ENCODE peak calls at places on chromosomes 12 and 14, in five cellular contexts. One of them, this sample, is unnamed. For H3K36me3, the result is how much of the 10 kb centered on the place peaks cover.

GRCh38 chr12:131282292-131283080 is 328.8 kb downstream of the ADGRD1 start:
- DNase-seq in breast epithelium: no peak
- DNase-seq in uterus: no peak
- DNase-seq in Karpas-422: no peak
- DNase-seq in left lung: peak
- DNase-seq in this sample: peak

GRCh38 chr12:88952543-88952942 is 372.3 kb upstream of the KITLG start:
- DNase-seq in breast epithelium: no peak
- DNase-seq in Karpas-422: no peak
- DNase-seq in left lung: no peak
- DNase-seq in uterus: no peak
- DNase-seq in this sample: no peak

GRCh38 chr12:120062976-120063579 is 53.5 kb downstream of the RAB35 start:
- DNase-seq in uterus: no peak
- DNase-seq in Karpas-422: no peak
- DNase-seq in breast epithelium: no peak
- DNase-seq in left lung: no peak
- DNase-seq in this sample: no peak

GRCh38 chr14:90717916-90718315 is 98.3 kb downstream of the TTC7B start:
- DNase-seq in uterus: no peak
- DNase-seq in left lung: no peak
- DNase-seq in Karpas-422: no peak
- DNase-seq in breast epithelium: no peak
- DNase-seq in this sample: no peak

GRCh38 chr12:11717533-11717961 is 68.1 kb downstream of the ETV6 start:
- DNase-seq in left lung: no peak
- DNase-seq in uterus: no peak
- DNase-seq in breast epithelium: no peak
- DNase-seq in Karpas-422: no peak
- DNase-seq in this sample: no peak

GRCh38 chr14:61618448-61618847 is 76.9 kb upstream of the HIF1A start:
- DNase-seq in breast epithelium: no peak
- DNase-seq in Karpas-422: no peak
- DNase-seq in left lung: no peak
- DNase-seq in uterus: no peak
- DNase-seq in this sample: no peak

GRCh38 chr14:33647385-33647786 is 303.5 kb downstream of the EGLN3 start:
- DNase-seq in left lung: no peak
- DNase-seq in uterus: no peak
- DNase-seq in breast epithelium: no peak
- DNase-seq in Karpas-422: no peak
- DNase-seq in this sample: no peak

GRCh38 chr12:124731869-124732268 is 131.8 kb downstream of the SCARB1 start:
- DNase-seq in left lung: no peak
- DNase-seq in breast epithelium: no peak
- DNase-seq in uterus: no peak
- DNase-seq in Karpas-422: no peak
- DNase-seq in this sample: no peak

GRCh38 chr12:46240436-46240835 is 28.4 kb downstream of the SLC38A1 start:
- DNase-seq in left lung: no peak
- DNase-seq in breast epithelium: no peak
- DNase-seq in Karpas-422: no peak
- DNase-seq in uterus: no peak
- DNase-seq in this sample: no peak

GRCh38 chr12:47903927-47904646 is 707 bp downstream of the VDR start:
- DNase-seq in breast epithelium: no peak
- DNase-seq in uterus: peak
- DNase-seq in left lung: peak
- DNase-seq in Karpas-422: no peak
- DNase-seq in this sample: peak

DNA sequence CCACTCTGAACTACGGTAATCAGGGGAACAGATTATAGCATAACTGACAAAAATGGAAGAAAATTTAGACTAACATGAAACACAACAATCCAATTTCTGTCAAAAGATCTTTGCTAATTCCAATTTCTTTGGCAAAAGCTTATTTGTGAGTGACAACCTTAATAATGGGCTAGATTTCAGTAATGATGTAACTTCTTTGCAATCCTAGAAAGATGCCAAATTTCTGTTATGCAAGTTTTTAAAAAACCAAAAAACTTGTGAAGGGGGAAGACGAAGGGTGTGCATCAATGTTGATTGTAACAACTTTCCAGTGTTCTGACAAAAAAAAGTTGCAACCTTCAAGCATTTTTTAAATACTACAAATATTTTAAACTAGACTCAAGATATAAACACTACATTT is 59.9 kb downstream of the DICER1 start:
- DNase-seq in Karpas-422: no peak
- DNase-seq in left lung: no peak
- DNase-seq in uterus: no peak
- DNase-seq in breast epithelium: no peak
- DNase-seq in this sample: no peak
- H3K36me3 ChIP-seq in Karpas-422: half or more
- H3K36me3 ChIP-seq in left lung: half or more
- H3K36me3 ChIP-seq in uterus: under half
- H3K36me3 ChIP-seq in breast epithelium: under half
- H3K36me3 ChIP-seq in this sample: under half

GRCh38 chr14:38053684-38054083 is 154.0 kb upstream of the SSTR1 start:
- DNase-seq in Karpas-422: no peak
- DNase-seq in breast epithelium: no peak
- DNase-seq in left lung: no peak
- DNase-seq in uterus: no peak
- DNase-seq in this sample: no peak
- H3K36me3 ChIP-seq in Karpas-422: under half
- H3K36me3 ChIP-seq in breast epithelium: under half
- H3K36me3 ChIP-seq in left lung: under half
- H3K36me3 ChIP-seq in uterus: under half
- H3K36me3 ChIP-seq in this sample: under half

DNA sequence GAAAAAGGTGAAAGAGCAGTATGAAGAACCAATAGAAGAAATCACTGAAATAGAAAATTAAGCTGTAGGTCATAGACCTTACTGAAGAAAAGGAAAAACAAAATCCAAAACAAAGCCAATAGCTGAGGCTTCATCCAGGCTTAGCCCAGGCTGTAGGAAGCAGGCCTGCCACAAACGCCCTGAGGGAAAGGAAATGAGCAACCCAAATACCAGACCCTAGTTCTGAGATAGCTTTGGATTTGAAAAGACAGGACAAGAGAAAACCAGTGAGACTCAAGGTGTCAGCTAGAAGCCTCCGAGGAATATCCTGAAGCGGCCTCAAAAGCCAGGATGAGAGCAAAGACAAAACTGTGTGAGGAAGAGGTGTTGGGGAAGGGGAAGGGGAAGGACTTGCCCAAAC is 79.2 kb downstream of the FERMT2 start:
- DNase-seq in breast epithelium: no peak
- DNase-seq in uterus: no peak
- DNase-seq in left lung: no peak
- DNase-seq in Karpas-422: no peak
- DNase-seq in this sample: no peak
- H3K36me3 ChIP-seq in breast epithelium: under half
- H3K36me3 ChIP-seq in uterus: under half
- H3K36me3 ChIP-seq in left lung: half or more
- H3K36me3 ChIP-seq in Karpas-422: under half
- H3K36me3 ChIP-seq in this sample: under half

GRCh38 chr12:121830588-121831265 is 26.9 kb downstream of the SETD1B start:
- DNase-seq in uterus: no peak
- DNase-seq in left lung: no peak
- DNase-seq in breast epithelium: no peak
- DNase-seq in Karpas-422: no peak
- DNase-seq in this sample: no peak

GRCh38 chr12:121829250-121829918 is 25.6 kb downstream of the SETD1B start:
- DNase-seq in left lung: no peak
- DNase-seq in breast epithelium: no peak
- DNase-seq in uterus: no peak
- DNase-seq in Karpas-422: peak
- DNase-seq in this sample: no peak

GRCh38 chr12:121830134-121830533 is 26.3 kb downstream of the SETD1B start:
- DNase-seq in uterus: no peak
- DNase-seq in left lung: no peak
- DNase-seq in Karpas-422: no peak
- DNase-seq in breast epithelium: no peak
- DNase-seq in this sample: no peak

GRCh38 chr12:121828826-121829225 is 25.0 kb downstream of the SETD1B start:
- DNase-seq in uterus: no peak
- DNase-seq in Karpas-422: no peak
- DNase-seq in left lung: no peak
- DNase-seq in breast epithelium: no peak
- DNase-seq in this sample: no peak

GRCh38 chr12:121831571-121832235 is 27.0 kb downstream of the HPD start:
- DNase-seq in breast epithelium: no peak
- DNase-seq in left lung: no peak
- DNase-seq in uterus: no peak
- DNase-seq in Karpas-422: no peak
- DNase-seq in this sample: no peak
- H3K36me3 ChIP-seq in breast epithelium: under half
- H3K36me3 ChIP-seq in left lung: half or more
- H3K36me3 ChIP-seq in uterus: under half
- H3K36me3 ChIP-seq in Karpas-422: under half
- H3K36me3 ChIP-seq in this sample: under half

GRCh38 chr14:51711505-51711904 is 59.8 kb downstream of the FRMD6 start:
- DNase-seq in Karpas-422: no peak
- DNase-seq in left lung: no peak
- DNase-seq in breast epithelium: no peak
- DNase-seq in uterus: no peak
- DNase-seq in this sample: no peak

GRCh38 chr14:51716610-51717009 is 64.9 kb downstream of the FRMD6 start:
- DNase-seq in Karpas-422: no peak
- DNase-seq in uterus: no peak
- DNase-seq in breast epithelium: no peak
- DNase-seq in left lung: no peak
- DNase-seq in this sample: no peak

GRCh38 chr14:51719970-51720369 is 68.3 kb downstream of the FRMD6 start:
- DNase-seq in Karpas-422: no peak
- DNase-seq in uterus: no peak
- DNase-seq in left lung: no peak
- DNase-seq in breast epithelium: no peak
- DNase-seq in this sample: no peak

GRCh38 chr14:51715250-51715649 is 63.5 kb downstream of the FRMD6 start:
- DNase-seq in left lung: no peak
- DNase-seq in breast epithelium: no peak
- DNase-seq in Karpas-422: no peak
- DNase-seq in uterus: no peak
- DNase-seq in this sample: no peak

GRCh38 chr14:51715742-51716141 is 64.0 kb downstream of the FRMD6 start:
- DNase-seq in uterus: no peak
- DNase-seq in left lung: no peak
- DNase-seq in Karpas-422: no peak
- DNase-seq in breast epithelium: no peak
- DNase-seq in this sample: no peak
- H3K36me3 ChIP-seq in uterus: under half
- H3K36me3 ChIP-seq in left lung: under half
- H3K36me3 ChIP-seq in Karpas-422: under half
- H3K36me3 ChIP-seq in breast epithelium: under half
- H3K36me3 ChIP-seq in this sample: under half

This sample was measured in aorta.